ENCODE peak calls at places on chromosomes 5 and 9, in five cellular contexts. V is dorsolateral prefrontal cortex, D is mesendoderm, W is left ventricle myocardium inferior, U is lung. K is an unnamed sample.
A peak's percentile ranks its signal among the peaks of the same experiment; 100 is the strongest.

GRCh38 chr9:124770359-124771020 is 621 bp downstream of the NR6A1 start:
- DNase-seq in V (no peak), D (no peak), U (no peak), W (no peak), K (no peak)

GRCh38 chr5:82922086-82922734 is 155.0 kb downstream of the TMEM167A start:
- DNase-seq in V (peak; percentile 67), D (no peak), U (no peak), W (no peak), K (no peak)

GRCh38 chr5:141877478-141878185 is 578 bp downstream of the PCDH1 start:
- DNase-seq in W (no peak), V (no peak), D (peak; percentile 50), U (no peak), K (no peak)

GRCh38 chr5:103469288-103470065 is 93.1 kb downstream of the NUDT12 start:
- DNase-seq in W (no peak), U (no peak), V (no peak), D (no peak), K (no peak)

GRCh38 chr5:94618029-94618492 is 343 bp downstream of the KIAA0825 start:
- DNase-seq in W (peak; percentile 56), V (peak; percentile 60), D (peak; percentile 89), U (peak; percentile 75), K (no peak)

GRCh38 chr5:79484731-79485130 is 29.2 kb downstream of the HOMER1 start:
- DNase-seq in D (no peak), W (no peak), U (no peak), V (no peak), K (no peak)

GRCh38 chr5:6353602-6354001 is 24.7 kb downstream of the MED10 start:
- DNase-seq in U (no peak), D (no peak), W (no peak), V (no peak), K (no peak)

GRCh38 chr5:113989278-113989912 is 372.5 kb upstream of the KCNN2 start:
- DNase-seq in U (no peak), V (no peak), D (no peak), W (no peak), K (no peak)

GRCh38 chr5:107680099-107680498 is 9.4 kb upstream of the EFNA5 start:
- DNase-seq in W (no peak), D (no peak), V (no peak), U (no peak), K (no peak)

GRCh38 chr9:18208166-18209059 is 265.5 kb upstream of the ADAMTSL1 start:
- DNase-seq in V (no peak), D (peak; percentile 79), W (no peak), U (peak; percentile 51), K (peak; percentile 5)

GRCh38 chr9:84387821-84388220 is 47.3 kb upstream of the SLC28A3 start:
- DNase-seq in W (no peak), V (no peak), U (no peak), D (no peak), K (no peak)

GRCh38 chr9:92964607-92964975 is 17.3 kb downstream of the FGD3 start:
- DNase-seq in W (no peak), U (no peak), V (no peak), D (no peak), K (no peak)

GRCh38 chr5:4802044-4802443 is 338.1 kb upstream of the ADAMTS16 start:
- DNase-seq in W (no peak), D (peak; percentile 6), U (no peak), V (no peak), K (no peak)

GRCh38 chr9:33125441-33125840 is 41.7 kb downstream of the B4GALT1 start:
- DNase-seq in U (no peak), D (no peak), W (no peak), V (no peak), K (no peak)

GRCh38 chr5:81194633-81195333 is 38.3 kb upstream of the CKMT2 start:
- DNase-seq in V (peak; percentile 84), U (peak; percentile 79), D (peak; percentile 86), W (peak; percentile 83), K (no peak)

GRCh38 chr9:130570200-130570599 is 9.2 kb upstream of the FUBP3 start:
- DNase-seq in V (no peak), U (no peak), W (no peak), D (no peak), K (no peak)

GRCh38 chr9:88530051-88530450 is 4.9 kb upstream of the NXNL2 start:
- DNase-seq in W (no peak), U (no peak), D (no peak), V (no peak), K (no peak)
- H3K27ac ChIP-seq in W (no peak overlapping the region), U (no peak overlapping the region), D (no peak overlapping the region), V (no peak overlapping the region), K (no peak overlapping the region)

DNA sequence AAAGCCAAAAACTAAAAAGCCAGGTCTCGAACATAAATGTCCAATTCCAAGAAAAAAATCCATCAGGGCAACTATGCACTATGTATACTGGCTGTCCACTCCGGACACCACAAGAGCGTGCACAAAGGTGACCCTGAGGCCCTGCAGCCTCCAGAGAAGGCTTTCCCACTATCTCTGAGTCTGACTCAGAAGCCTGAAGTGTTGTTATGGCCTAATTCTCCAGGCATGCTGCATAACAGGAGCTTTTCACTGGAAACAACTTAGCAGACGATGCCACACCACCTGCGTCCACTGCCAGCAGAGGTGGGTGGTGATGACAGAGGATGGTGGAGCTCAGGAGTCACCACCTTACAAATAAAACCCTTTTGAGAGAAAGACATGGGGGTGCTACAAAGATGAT is 63.7 kb downstream of the HABP4 start:
- DNase-seq in W (no peak), U (no peak), D (no peak), V (no peak), K (no peak)
- H3K27ac ChIP-seq in W (peak overlapping the region; percentile 67), U (no peak overlapping the region), D (no peak overlapping the region), V (peak overlapping the region; percentile 76), K (no peak overlapping the region)

GRCh38 chr9:127848756-127849504 is 5.5 kb downstream of the ENG start:
- DNase-seq in U (no peak), V (no peak), D (no peak), W (no peak), K (no peak)

GRCh38 chr9:127850286-127850830 is 4.1 kb downstream of the ENG start:
- DNase-seq in U (no peak), D (no peak), W (no peak), V (no peak), K (no peak)

GRCh38 chr9:127846451-127847154 is 7.9 kb downstream of the ENG start:
- DNase-seq in U (no peak), V (no peak), W (peak; percentile 58), D (no peak), K (no peak)

GRCh38 chr9:127847155-127847463 is 7.3 kb downstream of the ENG start:
- DNase-seq in U (no peak), V (no peak), W (peak; percentile 55), D (no peak), K (no peak)

DNA sequence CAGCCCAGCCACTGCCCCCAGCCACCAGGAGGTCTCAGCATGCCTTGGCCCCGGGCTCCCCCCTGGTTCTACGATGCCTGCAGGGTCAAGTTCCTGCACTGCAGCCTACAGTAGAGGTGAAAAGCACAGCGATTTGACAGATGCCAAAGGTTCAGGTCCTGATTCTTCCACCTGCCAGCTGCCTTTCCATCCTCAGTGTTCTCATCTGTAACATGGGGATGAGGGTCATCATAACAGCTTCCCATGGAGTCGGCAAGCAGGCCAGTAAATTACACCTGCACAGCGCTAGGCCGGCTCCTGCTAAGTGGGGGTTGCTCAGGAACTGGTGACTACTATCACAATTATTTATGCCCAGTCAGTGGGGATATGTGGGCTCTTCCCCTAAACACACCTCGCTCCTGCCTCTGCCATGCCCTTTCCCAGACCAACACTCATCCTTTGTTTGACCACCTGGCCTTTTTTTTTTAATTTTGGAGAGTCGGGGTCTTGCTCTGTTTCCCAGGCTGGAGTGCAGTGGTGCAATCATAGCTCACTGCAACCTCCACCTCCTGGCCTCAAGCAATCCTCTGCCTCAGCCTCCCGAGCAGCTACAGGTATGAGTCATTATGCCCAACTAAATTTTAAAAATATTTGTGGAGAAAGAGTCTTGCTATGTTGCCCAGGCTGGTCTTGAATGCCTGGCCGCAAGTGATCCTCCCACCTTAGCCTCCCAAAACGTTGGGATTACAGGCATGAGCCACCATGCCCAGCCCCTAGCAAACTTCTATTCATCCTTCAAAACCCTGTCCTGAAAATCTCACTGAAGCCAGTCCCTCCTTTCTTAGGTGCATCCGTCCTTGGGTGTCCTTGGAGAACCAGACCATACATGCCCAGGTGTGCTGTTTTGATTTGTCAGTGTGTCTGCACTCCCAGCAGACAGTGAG is 6.4 kb downstream of the ENG start:
- DNase-seq in U (no peak), D (no peak), W (no peak), V (no peak), K (no peak)
- H3K27ac ChIP-seq in U (peak overlapping the region; percentile 76), D (no peak overlapping the region), W (peak overlapping the region; percentile 97), V (no peak overlapping the region), K (no peak overlapping the region)

GRCh38 chr9:752681-753200 is 88.8 kb upstream of the DMRT1 start:
- DNase-seq in W (no peak), V (no peak), D (no peak), U (no peak), K (no peak)
- H3K27ac ChIP-seq in W (peak overlapping the region; percentile 94), V (no peak overlapping the region), D (no peak overlapping the region), U (peak overlapping the region; percentile 68), K (peak overlapping the region; percentile 97)

GRCh38 chr5:139458580-139459407 is 3.7 kb downstream of the ECSCR start:
- DNase-seq in D (no peak), V (no peak), U (no peak), W (no peak), K (no peak)

GRCh38 chr5:139459451-139459934 is 3.0 kb downstream of the ECSCR start:
- DNase-seq in W (peak; percentile 35), U (no peak), D (no peak), V (no peak), K (no peak)

GRCh38 chr5:139461176-139461575 is 1.4 kb downstream of the ECSCR start:
- DNase-seq in U (no peak), W (no peak), V (no peak), D (no peak), K (no peak)

GRCh38 chr5:139461698-139462097 is 845 bp downstream of the ECSCR start:
- DNase-seq in D (peak; percentile 52), W (no peak), U (no peak), V (no peak), K (no peak)

DNA sequence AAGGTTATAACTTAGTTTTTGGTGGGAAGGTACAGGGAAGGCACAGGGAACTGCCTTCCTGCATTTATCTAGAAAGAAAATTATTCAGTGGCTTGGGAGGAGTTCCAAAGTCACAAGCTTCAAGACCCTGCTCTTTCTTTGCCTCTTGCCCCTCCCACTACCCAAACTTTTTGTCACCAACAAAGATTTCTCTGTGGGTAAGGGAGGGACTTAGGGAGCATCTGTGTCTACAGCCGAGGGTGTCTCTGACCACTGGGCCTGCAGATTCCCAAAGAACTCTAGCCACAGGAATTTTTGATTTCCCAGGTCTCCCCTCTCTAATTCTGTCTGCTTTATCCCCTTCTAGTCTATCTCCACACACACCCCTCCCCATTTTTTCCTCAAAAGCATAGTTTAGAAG is 2.1 kb downstream of the ECSCR start:
- DNase-seq in W (no peak), D (no peak), U (no peak), V (no peak), K (no peak)
- H3K27ac ChIP-seq in W (peak overlapping the region; percentile 91), D (no peak overlapping the region), U (peak overlapping the region; percentile 36), V (no peak overlapping the region), K (no peak overlapping the region)

K was measured in epithelial cell of prostate.